ENCODE peak calls at places on chromosomes 5 and 9, in ten cellular contexts. H is RWPE2; Y is mesothelial cell of epicardium; X is kidney epithelial cell; M is renal cortical epithelial cell; S is MCF 10A; D is CD4-positive, alpha-beta T cell; P is NT2/D1; G is activated CD8-positive, alpha-beta memory T cell treated with anti-CD3 and anti-CD28 coated beads for 48 hours; K is NAMALWA. U is an unnamed sample.

GRCh38 chr5:669842-670395 is 23.2 kb downstream of the TPPP start:
- DNase-seq in H (no peak), Y (no peak), X (no peak), M (no peak), S (no peak), D (no peak), P (no peak), G (no peak), K (no peak), U (no peak)

GRCh38 chr9:1709347-1709746 is 305.8 kb upstream of the SMARCA2 start:
- DNase-seq in H (no peak), Y (no peak), X (no peak), M (no peak), S (peak; percentile 45), D (no peak), P (no peak), G (no peak), K (peak; percentile 31), U (no peak)

GRCh38 chr9:77595426-77596051 is 52.6 kb downstream of the GNA14 start:
- DNase-seq in H (no peak), Y (no peak), X (no peak), M (no peak), S (no peak), D (no peak), P (no peak), G (no peak), K (no peak), U (no peak)

GRCh38 chr5:144187699-144188294 is 17.1 kb downstream of the KCTD16 start:
- DNase-seq in H (peak; percentile 88), Y (no peak), X (peak; percentile 75), M (peak; percentile 89), S (peak; percentile 91), D (peak; percentile 71), P (no peak), G (no peak), K (peak; percentile 86), U (no peak)

GRCh38 chr5:80799041-80799440 is 144.3 kb upstream of the DHFR start:
- DNase-seq in H (no peak), Y (no peak), X (no peak), M (no peak), S (no peak), D (no peak), P (no peak), G (no peak), K (no peak), U (no peak)

GRCh38 chr9:88537743-88538055 is 2.7 kb downstream of the NXNL2 start:
- DNase-seq in H (no peak), Y (no peak), X (peak; percentile 99), M (peak; percentile 100), S (peak; percentile 60), D (no peak), P (no peak), G (no peak), K (peak; percentile 39), U (no peak)

GRCh38 chr9:17380126-17380861 is 198.6 kb upstream of the SH3GL2 start:
- DNase-seq in H (no peak), Y (no peak), X (no peak), M (no peak), S (peak; percentile 39), D (no peak), P (no peak), G (no peak), K (no peak), U (no peak)

GRCh38 chr5:1444361-1445189 is 665 bp downstream of the SLC6A3 start:
- DNase-seq in H (peak; percentile 68), Y (no peak), X (no peak), M (no peak), S (no peak), D (no peak), P (no peak), G (no peak), K (no peak), U (peak; percentile 62)

GRCh38 chr5:168347368-168347767 is 55.9 kb downstream of the WWC1 start:
- DNase-seq in H (no peak), Y (no peak), X (no peak), M (no peak), S (no peak), D (no peak), P (no peak), G (no peak), K (no peak), U (no peak)

GRCh38 chr5:173714551-173715428 is 98.3 kb upstream of the BOD1 start:
- DNase-seq in H (no peak), Y (no peak), X (no peak), M (no peak), S (peak; percentile 96), D (no peak), P (no peak), G (no peak), K (no peak), U (no peak)

GRCh38 chr9:94300470-94301301 is 27.8 kb downstream of the NUTM2F start:
- DNase-seq in H (no peak), Y (no peak), X (no peak), M (no peak), S (no peak), D (no peak), P (no peak), G (no peak), K (no peak), U (no peak)

GRCh38 chr9:81543695-81544094 is 145.7 kb downstream of the TLE1 start:
- DNase-seq in H (no peak), Y (no peak), X (no peak), M (no peak), S (no peak), D (no peak), P (no peak), G (no peak), K (no peak), U (no peak)

GRCh38 chr9:133089271-133089671 is 27.5 kb downstream of the CEL start:
- DNase-seq in H (no peak), Y (no peak), X (no peak), M (no peak), S (no peak), D (no peak), P (no peak), G (no peak), K (peak; percentile 57), U (peak; percentile 19)

GRCh38 chr5:19261879-19262278 is 726.1 kb downstream of the CDH18 start:
- DNase-seq in H (no peak), Y (no peak), X (no peak), M (no peak), S (no peak), D (no peak), P (no peak), G (no peak), K (no peak), U (no peak)

U was measured in chondrocyte.